ENCODE peak calls at places on chromosome 13, in seven cellular contexts. One of them, this sample, is unnamed.
A peak's percentile ranks its signal among the peaks of the same experiment; 100 is the strongest.

GRCh38 chr13:26585136-26585535 is 27.7 kb downstream of the WASF3 start:
- DNase-seq in fibroblast of pulmonary artery: peak; percentile 5
- DNase-seq in SW 1271: no peak
- DNase-seq in omental fat pad: no peak
- DNase-seq in Right ventricle myocardium superior: no peak
- DNase-seq in A549: no peak
- DNase-seq in DND-41: no peak
- DNase-seq in this sample: no peak

GRCh38 chr13:30821421-30821820 is 84.7 kb upstream of the MEDAG start:
- DNase-seq in SW 1271: no peak
- DNase-seq in Right ventricle myocardium superior: no peak
- DNase-seq in DND-41: no peak
- DNase-seq in fibroblast of pulmonary artery: no peak
- DNase-seq in A549: no peak
- DNase-seq in omental fat pad: no peak
- DNase-seq in this sample: no peak

GRCh38 chr13:50161052-50161451 is 145.8 kb downstream of the KCNRG start:
- DNase-seq in SW 1271: no peak
- DNase-seq in Right ventricle myocardium superior: no peak
- DNase-seq in fibroblast of pulmonary artery: peak; percentile 69
- DNase-seq in DND-41: no peak
- DNase-seq in A549: no peak
- DNase-seq in omental fat pad: no peak
- DNase-seq in this sample: no peak

GRCh38 chr13:49657241-49657641 is 28.9 kb downstream of the ARL11 start:
- DNase-seq in omental fat pad: no peak
- DNase-seq in DND-41: no peak
- DNase-seq in A549: no peak
- DNase-seq in SW 1271: no peak
- DNase-seq in Right ventricle myocardium superior: no peak
- DNase-seq in fibroblast of pulmonary artery: no peak
- DNase-seq in this sample: no peak

GRCh38 chr13:34070544-34071303 is 252.8 kb downstream of the RFC3 start:
- DNase-seq in DND-41: no peak
- DNase-seq in A549: no peak
- DNase-seq in SW 1271: no peak
- DNase-seq in Right ventricle myocardium superior: no peak
- DNase-seq in omental fat pad: no peak
- DNase-seq in fibroblast of pulmonary artery: no peak
- DNase-seq in this sample: no peak

GRCh38 chr13:99388334-99388923 is 81.2 kb upstream of the GPR183 start:
- DNase-seq in A549: no peak
- DNase-seq in omental fat pad: no peak
- DNase-seq in DND-41: no peak
- DNase-seq in SW 1271: no peak
- DNase-seq in fibroblast of pulmonary artery: no peak
- DNase-seq in Right ventricle myocardium superior: no peak
- DNase-seq in this sample: no peak

GRCh38 chr13:44818428-44818827 is 170.8 kb downstream of the NUFIP1 start:
- DNase-seq in Right ventricle myocardium superior: no peak
- DNase-seq in DND-41: no peak
- DNase-seq in omental fat pad: no peak
- DNase-seq in fibroblast of pulmonary artery: peak; percentile 36
- DNase-seq in A549: peak; percentile 54
- DNase-seq in SW 1271: no peak
- DNase-seq in this sample: no peak

GRCh38 chr13:30049692-30050091 is 199.3 kb upstream of the UBL3 start:
- DNase-seq in DND-41: no peak
- DNase-seq in A549: no peak
- DNase-seq in fibroblast of pulmonary artery: no peak
- DNase-seq in SW 1271: no peak
- DNase-seq in omental fat pad: no peak
- DNase-seq in Right ventricle myocardium superior: no peak
- DNase-seq in this sample: no peak

GRCh38 chr13:39684531-39685137 is 29.2 kb downstream of the COG6 start:
- DNase-seq in Right ventricle myocardium superior: no peak
- DNase-seq in A549: peak; percentile 28
- DNase-seq in SW 1271: peak; percentile 34
- DNase-seq in fibroblast of pulmonary artery: peak; percentile 69
- DNase-seq in omental fat pad: no peak
- DNase-seq in DND-41: no peak
- DNase-seq in this sample: no peak

GRCh38 chr13:66528903-66529576 is 701.1 kb downstream of the PCDH9 start:
- DNase-seq in DND-41: no peak
- DNase-seq in SW 1271: no peak
- DNase-seq in Right ventricle myocardium superior: no peak
- DNase-seq in A549: no peak
- DNase-seq in fibroblast of pulmonary artery: no peak
- DNase-seq in omental fat pad: no peak
- DNase-seq in this sample: no peak

GRCh38 chr13:106915146-106915545 is 347.2 kb upstream of the ARGLU1 start:
- DNase-seq in DND-41: no peak
- DNase-seq in A549: no peak
- DNase-seq in SW 1271: no peak
- DNase-seq in Right ventricle myocardium superior: no peak
- DNase-seq in fibroblast of pulmonary artery: no peak
- DNase-seq in omental fat pad: no peak
- DNase-seq in this sample: no peak

GRCh38 chr13:69324109-69324886 is 783.3 kb upstream of the ATXN8OS start:
- DNase-seq in omental fat pad: no peak
- DNase-seq in Right ventricle myocardium superior: no peak
- DNase-seq in DND-41: no peak
- DNase-seq in fibroblast of pulmonary artery: peak; percentile 1
- DNase-seq in A549: peak; percentile 43
- DNase-seq in SW 1271: no peak
- DNase-seq in this sample: no peak

GRCh38 chr13:105804561-105805190 is 730.8 kb downstream of the EFNB2 start:
- DNase-seq in A549: no peak
- DNase-seq in omental fat pad: no peak
- DNase-seq in SW 1271: no peak
- DNase-seq in Right ventricle myocardium superior: no peak
- DNase-seq in fibroblast of pulmonary artery: peak; percentile 48
- DNase-seq in DND-41: no peak
- DNase-seq in this sample: no peak

GRCh38 chr13:42832341-42833153 is 51.2 kb downstream of the FAM216B start:
- DNase-seq in A549: no peak
- DNase-seq in fibroblast of pulmonary artery: peak; percentile 89
- DNase-seq in Right ventricle myocardium superior: no peak
- DNase-seq in DND-41: peak; percentile 7
- DNase-seq in omental fat pad: no peak
- DNase-seq in SW 1271: no peak
- DNase-seq in this sample: peak; percentile 53

GRCh38 chr13:41812851-41813250 is 148.1 kb downstream of the VWA8 start:
- DNase-seq in fibroblast of pulmonary artery: no peak
- DNase-seq in Right ventricle myocardium superior: no peak
- DNase-seq in omental fat pad: no peak
- DNase-seq in A549: no peak
- DNase-seq in SW 1271: no peak
- DNase-seq in DND-41: no peak
- DNase-seq in this sample: no peak

GRCh38 chr13:28492527-28493367 is 2.2 kb downstream of the FLT1 start:
- DNase-seq in omental fat pad: no peak
- DNase-seq in fibroblast of pulmonary artery: no peak
- DNase-seq in Right ventricle myocardium superior: no peak
- DNase-seq in DND-41: peak; percentile 62
- DNase-seq in SW 1271: no peak
- DNase-seq in A549: no peak
- DNase-seq in this sample: no peak

GRCh38 chr13:46124531-46124966 is 19.7 kb upstream of the CPB2 start:
- DNase-seq in fibroblast of pulmonary artery: no peak
- DNase-seq in omental fat pad: no peak
- DNase-seq in DND-41: peak; percentile 31
- DNase-seq in SW 1271: no peak
- DNase-seq in A549: no peak
- DNase-seq in Right ventricle myocardium superior: peak; percentile 49
- DNase-seq in this sample: no peak

GRCh38 chr13:29901714-29902631 is 51.6 kb upstream of the UBL3 start:
- DNase-seq in SW 1271: no peak
- DNase-seq in fibroblast of pulmonary artery: peak; percentile 96
- DNase-seq in DND-41: peak; percentile 47
- DNase-seq in A549: peak; percentile 41
- DNase-seq in Right ventricle myocardium superior: no peak
- DNase-seq in omental fat pad: no peak
- DNase-seq in this sample: peak; percentile 47

GRCh38 chr13:50393641-50394040 is 378.4 kb downstream of the KCNRG start:
- DNase-seq in fibroblast of pulmonary artery: peak; percentile 18
- DNase-seq in A549: no peak
- DNase-seq in Right ventricle myocardium superior: no peak
- DNase-seq in SW 1271: no peak
- DNase-seq in omental fat pad: no peak
- DNase-seq in DND-41: no peak
- DNase-seq in this sample: no peak

GRCh38 chr13:47865883-47866282 is 135.2 kb downstream of the SUCLA2 start:
- DNase-seq in SW 1271: no peak
- DNase-seq in omental fat pad: no peak
- DNase-seq in Right ventricle myocardium superior: no peak
- DNase-seq in A549: no peak
- DNase-seq in DND-41: no peak
- DNase-seq in fibroblast of pulmonary artery: no peak
- DNase-seq in this sample: no peak